ENCODE peak calls at places on chromosomes 16 and 17, in four cellular contexts. Q is GM23248; B is ovary; V is effector memory CD4-positive, alpha-beta T cell. S is an unnamed sample.

GRCh38 chr17:44324092-44324570 is 492 bp downstream of the SLC25A39 start:
- DNase-seq in Q (peak), B (peak), V (no peak), S (no peak)

GRCh38 chr17:80927791-80928216 is 63.8 kb upstream of the CHMP6 start:
- DNase-seq in Q (no peak), B (no peak), V (no peak), S (no peak)

GRCh38 chr17:50955667-50956120 is 89.5 kb upstream of the TOB1 start:
- DNase-seq in Q (no peak), B (no peak), V (no peak), S (no peak)

GRCh38 chr17:79224476-79224875 is 149.9 kb downstream of the ENGASE start:
- DNase-seq in Q (no peak), B (no peak), V (no peak), S (no peak)

GRCh38 chr17:77875051-77875780 is 83.3 kb upstream of the TNRC6C start:
- DNase-seq in Q (peak), B (no peak), V (no peak), S (no peak)

GRCh38 chr17:45096141-45096540 is 35.0 kb downstream of the NMT1 start:
- DNase-seq in Q (peak), B (no peak), V (no peak), S (peak)

GRCh38 chr17:31858647-31859486 is at the start of gene COPRS:
- DNase-seq in Q (peak), B (peak), V (peak), S (peak)

GRCh38 chr17:68015081-68015723 is 18.9 kb upstream of the C17orf58 start:
- DNase-seq in Q (no peak), B (no peak), V (no peak), S (no peak)

GRCh38 chr17:10463402-10463801 is 6.0 kb downstream of the MYH4 start:
- DNase-seq in Q (no peak), B (no peak), V (no peak), S (no peak)

GRCh38 chr16:15498427-15499175 is 64.2 kb downstream of the BMERB1 start:
- DNase-seq in Q (peak), B (no peak), V (no peak), S (no peak)

GRCh38 chr17:75908201-75908600 is 3.5 kb upstream of the MRPL38 start:
- DNase-seq in Q (peak), B (no peak), V (no peak), S (peak)

GRCh38 chr16:75483222-75483621 is 12.0 kb downstream of the CHST6 start:
- DNase-seq in Q (no peak), B (no peak), V (no peak), S (no peak)

GRCh38 chr16:89270666-89271345 is 53.3 kb downstream of the ZNF778 start:
- DNase-seq in Q (no peak), B (peak), V (no peak), S (no peak)

GRCh38 chr17:14301279-14301760 is 439 bp downstream of the HS3ST3B1 start:
- DNase-seq in Q (peak), B (no peak), V (no peak), S (no peak)

GRCh38 chr17:83009414-83010322 is 69.7 kb upstream of the METRNL start:
- DNase-seq in Q (peak), B (no peak), V (no peak), S (no peak)

GRCh38 chr16:898761-899677 is 71.8 kb downstream of the LMF1 start:
- DNase-seq in Q (no peak), B (no peak), V (no peak), S (no peak)

GRCh38 chr17:48100591-48101011 is 677 bp downstream of the CBX1 start:
- DNase-seq in Q (peak), B (peak), V (no peak), S (peak)

GRCh38 chr16:72172105-72173034 is at the start of gene PMFBP1:
- DNase-seq in Q (peak), B (no peak), V (no peak), S (no peak)

GRCh38 chr17:2056221-2057129 is 1.6 kb downstream of the HIC1 start:
- DNase-seq in Q (peak), B (peak), V (no peak), S (no peak)

GRCh38 chr16:1330260-1330914 is 3.1 kb upstream of the BAIAP3 start:
- DNase-seq in Q (no peak), B (no peak), V (no peak), S (no peak)

GRCh38 chr17:4540224-4541040 is 14.8 kb downstream of the MYBBP1A start:
- DNase-seq in Q (no peak), B (peak), V (no peak), S (no peak)

GRCh38 chr17:8696456-8696855 is 48.2 kb downstream of the CCDC42 start:
- DNase-seq in Q (no peak), B (no peak), V (no peak), S (no peak)

GRCh38 chr16:85151603-85152413 is 39.5 kb upstream of the CIBAR2 start:
- DNase-seq in Q (peak), B (peak), V (no peak), S (no peak)

GRCh38 chr17:43905985-43906852 is 1.1 kb downstream of the MPP2 start:
- DNase-seq in Q (peak), B (peak), V (no peak), S (peak)

GRCh38 chr17:55563363-55563762 is 52.1 kb upstream of the SMIM36 start:
- DNase-seq in Q (no peak), B (no peak), V (no peak), S (no peak)

GRCh38 chr16:65547799-65548446 is 426.1 kb upstream of the CDH11 start:
- DNase-seq in Q (peak), B (no peak), V (no peak), S (no peak)

GRCh38 chr17:72614871-72615626 is 477.4 kb downstream of the SLC39A11 start:
- DNase-seq in Q (no peak), B (no peak), V (no peak), S (no peak)

GRCh38 chr16:50151744-50152143 is 1.4 kb upstream of the TENT4B start:
- DNase-seq in Q (no peak), B (no peak), V (no peak), S (no peak)

GRCh38 chr17:73936908-73937627 is 266.4 kb upstream of the RPL38 start:
- DNase-seq in Q (no peak), B (no peak), V (no peak), S (no peak)

GRCh38 chr17:76179496-76180467 is 38.7 kb upstream of the FOXJ1 start:
- DNase-seq in Q (peak), B (no peak), V (no peak), S (no peak)

GRCh38 chr17:59331929-59332889 is 754 bp downstream of the YPEL2 start:
- DNase-seq in Q (peak), B (peak), V (no peak), S (peak)

GRCh38 chr17:5584971-5585794 is 874 bp upstream of the NLRP1 start:
- DNase-seq in Q (peak), B (no peak), V (no peak), S (no peak)

GRCh38 chr17:55440391-55440790 is 18.8 kb upstream of the MMD start:
- DNase-seq in Q (peak), B (no peak), V (no peak), S (no peak)

GRCh38 chr16:56814537-56815432 is 50.2 kb upstream of the SLC12A3 start:
- DNase-seq in Q (no peak), B (no peak), V (no peak), S (peak)

GRCh38 chr16:85557976-85558589 is 55.0 kb upstream of the GSE1 start:
- DNase-seq in Q (no peak), B (no peak), V (no peak), S (no peak)

GRCh38 chr17:31695456-31696090 is 163.5 kb downstream of the COPRS start:
- DNase-seq in Q (peak), B (no peak), V (no peak), S (no peak)

GRCh38 chr16:54236761-54237160 is 49.8 kb downstream of the IRX3 start:
- DNase-seq in Q (peak), B (no peak), V (no peak), S (no peak)

GRCh38 chr17:55286681-55287589 is 22.2 kb downstream of the HLF start:
- DNase-seq in Q (peak), B (no peak), V (no peak), S (no peak)

S was measured in HAP-1.